ENCODE peak calls at places on chromosomes 2 and 18, in eight cellular contexts. Q, H, F, U, W, G, Z and A are unnamed samples. For H3K9me3, the result is how much of the 10 kb centered on the place peaks cover.

GRCh38 chr18:22432672-22433137 is 15.0 kb upstream of the CTAGE1 start:
- DNase-seq in Q (peak), H (no peak), F (peak), U (peak), W (peak), G (peak), Z (no peak), A (peak)

GRCh38 chr18:48788378-48788777 is 162.4 kb downstream of the SMAD7 start:
- DNase-seq in Q (no peak), H (no peak), F (peak), U (no peak), W (no peak), G (no peak), Z (peak), A (no peak)

GRCh38 chr2:223779877-223780276 is 57.5 kb downstream of the AP1S3 start:
- DNase-seq in Q (no peak), H (peak), F (no peak), U (peak), W (peak), G (no peak), Z (no peak), A (peak)

GRCh38 chr2:45585267-45585861 is 25.7 kb downstream of the SRBD1 start:
- DNase-seq in Q (no peak), H (no peak), F (peak), U (peak), W (peak), G (no peak), Z (no peak), A (no peak)

GRCh38 chr18:12911025-12911927 is 27.2 kb upstream of the PTPN2 start:
- DNase-seq in Q (no peak), H (no peak), F (no peak), U (no peak), W (no peak), G (peak), Z (peak), A (no peak)

GRCh38 chr2:24349097-24349496 is 11.2 kb downstream of the ITSN2 start:
- DNase-seq in Q (no peak), H (no peak), F (no peak), U (no peak), W (no peak), G (no peak), Z (no peak), A (no peak)

GRCh38 chr2:96396587-96396986 is 61.0 kb downstream of the NCAPH start:
- DNase-seq in Q (no peak), H (no peak), F (no peak), U (no peak), W (no peak), G (no peak), Z (no peak), A (no peak)

GRCh38 chr2:230751062-230751461 is 38.4 kb downstream of the CAB39 start:
- DNase-seq in Q (no peak), H (no peak), F (no peak), U (no peak), W (no peak), G (no peak), Z (no peak), A (no peak)

GRCh38 chr2:20106746-20107145 is 55.3 kb upstream of the LAPTM4A start:
- DNase-seq in Q (no peak), H (no peak), F (no peak), U (no peak), W (peak), G (peak), Z (peak), A (no peak)

GRCh38 chr2:160087854-160088745 is 25.7 kb upstream of the PLA2R1 start:
- DNase-seq in Q (no peak), H (peak), F (no peak), U (peak), W (no peak), G (no peak), Z (no peak), A (no peak)
- H3K9me3 ChIP-seq in Q (under half), H (half or more), F (half or more), U (under half), W (under half), G (under half), Z (half or more), A (under half)

GRCh38 chr2:240205348-240205747 is 64.9 kb upstream of the OTOS start:
- DNase-seq in Q (no peak), H (no peak), F (no peak), U (peak), W (no peak), G (no peak), Z (no peak), A (peak)
- H3K4me3 ChIP-seq in Q (no peak), H (no peak), F (no peak), U (no peak), W (no peak), G (no peak), Z (no peak), A (no peak)

GRCh38 chr2:111118455-111119003 is 2.2 kb upstream of the BCL2L11 start:
- DNase-seq in Q (no peak), H (no peak), F (peak), U (no peak), W (peak), G (no peak), Z (peak), A (no peak)
- H3K9me3 ChIP-seq in Q (under half), H (under half), F (under half), U (under half), W (under half), G (under half), Z (under half), A (under half)

GRCh38 chr2:105143094-105143466 is 98.5 kb upstream of the GPR45 start:
- DNase-seq in Q (no peak), H (no peak), F (no peak), U (no peak), W (no peak), G (no peak), Z (no peak), A (no peak)

GRCh38 chr2:105142239-105142638 is 99.3 kb upstream of the GPR45 start:
- DNase-seq in Q (no peak), H (no peak), F (no peak), U (no peak), W (no peak), G (no peak), Z (no peak), A (no peak)

GRCh38 chr2:105144941-105145300 is 96.6 kb upstream of the GPR45 start:
- DNase-seq in Q (no peak), H (no peak), F (no peak), U (no peak), W (no peak), G (no peak), Z (no peak), A (no peak)

GRCh38 chr2:105143467-105144127 is 97.9 kb upstream of the GPR45 start:
- DNase-seq in Q (no peak), H (no peak), F (no peak), U (no peak), W (peak), G (no peak), Z (no peak), A (no peak)

GRCh38 chr2:105144128-105144940 is 97.2 kb upstream of the GPR45 start:
- DNase-seq in Q (no peak), H (no peak), F (no peak), U (no peak), W (no peak), G (no peak), Z (no peak), A (no peak)
- H3K4me3 ChIP-seq in Q (peak), H (peak), F (no peak), U (peak), W (peak), G (peak), Z (no peak), A (no peak)

DNA sequence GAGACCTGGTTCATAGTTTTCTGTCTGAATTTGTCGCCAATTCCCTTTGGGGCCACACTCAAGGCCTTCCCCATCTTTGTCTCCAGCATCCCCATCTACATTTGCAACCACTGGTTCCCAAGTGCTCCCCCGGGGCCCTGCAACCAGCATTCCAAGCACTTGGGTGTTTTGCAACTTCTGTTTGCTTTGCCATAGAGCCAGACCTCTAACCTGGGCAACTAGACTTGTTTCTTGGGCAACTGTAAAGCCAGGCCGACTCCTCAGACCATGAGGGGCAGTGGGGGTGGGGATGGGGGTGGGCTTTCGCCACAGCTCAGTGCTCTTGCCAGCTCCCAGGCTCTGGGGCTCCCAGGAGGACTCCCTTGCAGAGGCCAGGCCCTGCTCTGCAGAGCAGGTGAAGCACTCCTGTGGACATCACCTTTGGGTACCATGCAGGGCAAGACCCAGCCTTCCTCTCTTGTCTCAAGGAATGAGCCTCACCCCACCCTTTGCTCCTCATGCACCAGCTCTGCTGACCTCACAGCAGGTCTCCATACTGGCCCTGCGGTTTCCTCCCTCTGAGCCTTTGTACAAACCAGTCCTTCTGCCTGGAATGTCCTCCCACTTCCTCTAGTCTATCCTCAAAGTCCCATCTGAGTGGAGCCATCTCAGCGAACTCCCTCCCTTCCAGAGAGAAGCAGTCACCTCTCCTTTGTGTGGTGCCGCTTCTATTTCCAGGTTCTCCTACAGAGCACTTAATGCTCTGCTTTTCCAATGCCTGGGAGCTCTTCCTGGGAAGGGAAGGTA is 126.7 kb upstream of the MYCN start:
- DNase-seq in Q (no peak), H (no peak), F (no peak), U (no peak), W (no peak), G (no peak), Z (no peak), A (no peak)
- H3K9me3 ChIP-seq in Q (under half), H (under half), F (under half), U (under half), W (under half), G (under half), Z (under half), A (under half)

GRCh38 chr2:162056796-162057399 is 17.1 kb downstream of the DPP4 start:
- DNase-seq in Q (no peak), H (no peak), F (no peak), U (no peak), W (no peak), G (no peak), Z (no peak), A (no peak)

GRCh38 chr2:162060522-162060921 is 13.5 kb downstream of the DPP4 start:
- DNase-seq in Q (no peak), H (no peak), F (no peak), U (no peak), W (no peak), G (no peak), Z (no peak), A (no peak)

GRCh38 chr2:162057426-162057825 is 16.6 kb downstream of the DPP4 start:
- DNase-seq in Q (no peak), H (no peak), F (no peak), U (no peak), W (no peak), G (no peak), Z (no peak), A (no peak)

GRCh38 chr2:162061021-162061420 is 13.0 kb downstream of the DPP4 start:
- DNase-seq in Q (no peak), H (no peak), F (no peak), U (no peak), W (no peak), G (no peak), Z (no peak), A (no peak)

DNA sequence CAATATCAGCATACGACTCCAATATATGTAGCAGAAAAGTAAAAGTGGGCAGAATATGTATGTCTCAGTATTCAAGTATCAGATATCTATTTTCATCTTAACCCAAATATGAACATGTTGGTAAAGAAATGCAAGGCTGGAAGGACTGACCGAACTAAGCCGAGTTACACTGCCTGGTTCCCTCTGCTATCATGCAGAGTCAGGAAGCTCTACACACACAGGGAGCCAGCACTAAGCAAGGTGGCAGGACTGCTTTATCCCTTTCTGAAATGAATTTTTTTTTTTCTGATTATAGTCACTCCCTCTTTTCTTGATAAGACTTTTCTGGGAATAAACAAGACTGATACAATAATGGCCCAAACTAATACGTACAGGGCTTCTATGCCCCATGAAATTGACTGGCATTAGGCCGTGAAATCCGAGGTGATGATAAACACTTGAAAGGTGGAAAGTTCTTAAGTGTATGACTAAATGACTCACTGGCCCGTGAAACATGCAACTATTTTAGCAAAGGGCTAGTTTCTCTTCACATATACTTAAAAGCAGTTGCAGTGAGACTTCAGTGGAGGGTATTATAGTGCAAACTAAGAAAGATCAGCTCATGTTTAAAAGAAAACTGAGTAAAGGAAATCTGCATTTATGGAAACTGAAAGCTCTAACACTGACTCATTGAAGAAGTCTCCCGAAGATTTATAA is 14.9 kb downstream of the DPP4 start:
- DNase-seq in Q (no peak), H (no peak), F (no peak), U (no peak), W (no peak), G (no peak), Z (no peak), A (no peak)
- H3K4me3 ChIP-seq in Q (no peak), H (no peak), F (no peak), U (no peak), W (no peak), G (no peak), Z (no peak), A (no peak)

GRCh38 chr2:241586564-241587264 is 28.2 kb downstream of the BOK start:
- DNase-seq in Q (no peak), H (no peak), F (no peak), U (no peak), W (no peak), G (no peak), Z (no peak), A (no peak)
- H3K9me3 ChIP-seq in Q (under half), H (under half), F (under half), U (half or more), W (under half), G (under half), Z (under half), A (under half)

GRCh38 chr18:54125429-54125828 is 99.0 kb downstream of the MBD2 start:
- DNase-seq in Q (no peak), H (no peak), F (no peak), U (no peak), W (no peak), G (no peak), Z (no peak), A (no peak)

GRCh38 chr18:54117853-54118773 is 106.4 kb downstream of the MBD2 start:
- DNase-seq in Q (no peak), H (no peak), F (no peak), U (no peak), W (no peak), G (no peak), Z (no peak), A (no peak)

GRCh38 chr18:54116541-54117257 is 107.8 kb downstream of the MBD2 start:
- DNase-seq in Q (no peak), H (no peak), F (no peak), U (no peak), W (no peak), G (no peak), Z (no peak), A (no peak)

DNA sequence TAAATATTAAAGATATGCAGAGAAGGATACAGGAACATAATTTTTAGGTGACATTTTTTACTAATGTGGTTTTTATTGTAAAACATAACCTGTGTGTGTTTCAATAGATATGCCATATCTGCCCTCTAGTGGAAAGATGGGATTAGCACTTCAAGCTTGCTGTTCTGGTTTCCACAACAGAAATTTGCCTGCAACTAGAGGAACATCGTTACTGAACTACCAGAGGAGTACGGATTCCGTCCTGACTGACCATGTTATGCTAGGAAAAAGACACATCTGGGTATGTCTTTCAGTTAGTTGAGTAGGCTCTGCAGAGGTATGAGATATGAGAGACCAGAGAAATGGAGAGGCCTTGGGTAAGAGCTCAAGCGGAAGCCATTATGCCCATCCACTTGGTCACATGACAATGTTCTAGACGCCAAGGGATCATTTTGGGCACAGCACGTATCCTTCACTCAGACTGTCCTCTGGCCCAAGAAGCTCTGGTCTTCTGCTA is 104.9 kb downstream of the MBD2 start:
- DNase-seq in Q (no peak), H (peak), F (no peak), U (peak), W (peak), G (no peak), Z (no peak), A (peak)
- H3K4me3 ChIP-seq in Q (no peak), H (no peak), F (peak), U (no peak), W (no peak), G (no peak), Z (no peak), A (no peak)

DNA sequence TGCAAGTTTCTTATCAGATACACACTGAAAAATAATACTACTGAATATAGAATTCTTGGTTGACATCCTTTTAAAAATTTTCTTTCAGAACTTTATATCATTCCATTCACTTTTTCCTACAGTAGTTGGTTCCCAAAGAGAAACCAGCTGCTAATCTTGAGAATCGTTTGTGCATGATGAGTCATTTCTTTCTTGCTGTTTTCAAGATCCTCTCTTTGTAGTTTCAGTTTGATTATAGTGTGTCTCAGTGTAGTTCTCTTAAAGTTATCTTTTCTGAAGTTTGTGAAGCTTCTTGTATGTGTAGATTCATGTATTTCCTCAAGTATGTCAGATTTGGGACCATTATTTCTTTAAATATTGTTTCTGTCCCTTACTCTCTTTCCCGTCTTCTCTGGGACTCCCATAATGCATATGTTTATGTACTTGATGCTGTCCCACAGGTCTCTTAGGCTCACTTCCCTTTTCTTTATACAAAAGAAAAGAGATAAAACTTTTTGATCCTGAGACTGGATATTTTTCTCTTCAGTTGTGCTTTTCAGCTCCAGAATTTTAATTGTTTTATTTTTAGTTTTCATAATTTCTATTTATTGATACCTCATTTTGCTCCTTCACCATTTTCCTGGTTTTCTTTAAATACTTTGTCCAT is 801.0 kb downstream of the TDRD15 start:
- DNase-seq in Q (no peak), H (no peak), F (no peak), U (no peak), W (no peak), G (no peak), Z (no peak), A (no peak)
- H3K9me3 ChIP-seq in Q (under half), H (under half), F (under half), U (under half), W (under half), G (under half), Z (under half), A (under half)

GRCh38 chr2:73740767-73741166 is 3.6 kb upstream of the TPRKB start:
- DNase-seq in Q (no peak), H (no peak), F (no peak), U (no peak), W (no peak), G (no peak), Z (no peak), A (no peak)

GRCh38 chr2:73749314-73749713 is 12.2 kb upstream of the TPRKB start:
- DNase-seq in Q (no peak), H (no peak), F (no peak), U (no peak), W (no peak), G (no peak), Z (no peak), A (no peak)

GRCh38 chr2:73746877-73747208 is 9.7 kb upstream of the TPRKB start:
- DNase-seq in Q (no peak), H (no peak), F (no peak), U (no peak), W (no peak), G (no peak), Z (no peak), A (no peak)

DNA sequence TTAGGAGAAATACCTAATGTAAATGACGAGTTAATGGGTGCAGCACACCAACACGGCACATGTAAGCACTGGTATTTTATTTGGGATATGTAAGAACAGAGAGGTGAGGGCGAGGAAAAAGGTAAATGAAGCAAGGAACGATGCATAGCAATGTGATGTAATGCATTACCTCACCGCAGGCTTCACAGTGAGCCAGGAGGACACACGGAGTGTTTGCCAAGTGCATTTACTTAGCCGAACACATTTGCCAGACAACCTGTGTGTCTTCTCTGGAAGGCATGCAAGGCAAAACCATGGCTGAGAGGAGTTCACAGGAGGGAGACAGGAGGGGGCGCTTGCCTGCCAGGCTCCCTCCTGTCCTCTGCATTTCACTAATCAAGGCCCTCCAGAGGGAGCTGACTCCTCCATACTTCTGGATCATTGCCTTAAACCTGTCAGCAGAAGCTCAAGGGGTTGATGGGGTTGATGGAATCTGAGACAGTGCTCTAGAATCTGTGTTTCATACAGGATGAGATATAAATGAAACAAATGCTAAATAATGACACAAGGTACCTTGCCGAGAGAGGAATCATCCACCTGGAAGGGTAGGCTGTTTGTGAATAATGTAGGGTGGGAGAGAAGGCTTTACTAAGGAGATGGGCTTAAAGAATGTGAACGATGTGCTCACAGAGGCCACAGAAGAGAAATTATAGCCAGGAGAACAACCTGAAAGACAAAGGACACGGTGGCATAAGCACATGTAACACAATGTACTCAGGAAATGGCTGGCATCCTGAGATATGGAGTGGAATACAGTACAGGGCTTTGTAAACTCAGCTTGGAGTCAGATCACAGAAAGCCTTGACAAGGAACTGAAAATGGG is 9.1 kb upstream of the TPRKB start:
- DNase-seq in Q (no peak), H (no peak), F (no peak), U (no peak), W (no peak), G (no peak), Z (no peak), A (no peak)
- H3K4me3 ChIP-seq in Q (no peak), H (no peak), F (no peak), U (no peak), W (no peak), G (no peak), Z (no peak), A (no peak)